ENCODE peak calls at places on chromosome X, in nine cellular contexts. One of them, this sample, is unnamed.
A peak's percentile ranks its signal among the peaks of the same experiment; 100 is the strongest.

GRCh38 chrX:8647176-8647575 is 84.8 kb downstream of the ANOS1 start:
- DNase-seq in endodermal cell: no peak
- DNase-seq in body of pancreas: no peak
- DNase-seq in right cardiac atrium: no peak
- DNase-seq in endothelial cell of umbilical vein: no peak
- DNase-seq in lower lobe of right lung: no peak
- DNase-seq in pancreas: no peak
- DNase-seq in GM23248: no peak
- DNase-seq in lower leg skin: no peak
- DNase-seq in this sample: no peak

GRCh38 chrX:109716431-109717028 is 16.5 kb downstream of the ACSL4 start:
- DNase-seq in endodermal cell: no peak
- DNase-seq in body of pancreas: no peak
- DNase-seq in right cardiac atrium: no peak
- DNase-seq in endothelial cell of umbilical vein: peak; percentile 33
- DNase-seq in lower lobe of right lung: no peak
- DNase-seq in pancreas: no peak
- DNase-seq in GM23248: peak; percentile 16
- DNase-seq in lower leg skin: no peak
- DNase-seq in this sample: no peak

GRCh38 chrX:115344885-115345653 is 55.6 kb downstream of the LUZP4 start:
- DNase-seq in endodermal cell: peak; percentile 83
- DNase-seq in body of pancreas: peak; percentile 75
- DNase-seq in right cardiac atrium: peak; percentile 87
- DNase-seq in endothelial cell of umbilical vein: peak; percentile 94
- DNase-seq in lower lobe of right lung: peak; percentile 81
- DNase-seq in pancreas: peak; percentile 65
- DNase-seq in GM23248: peak; percentile 93
- DNase-seq in lower leg skin: peak; percentile 82
- DNase-seq in this sample: peak; percentile 43

GRCh38 chrX:131316260-131316659 is 27.2 kb upstream of the IGSF1 start:
- DNase-seq in endodermal cell: no peak
- DNase-seq in body of pancreas: no peak
- DNase-seq in right cardiac atrium: no peak
- DNase-seq in endothelial cell of umbilical vein: no peak
- DNase-seq in lower lobe of right lung: no peak
- DNase-seq in pancreas: no peak
- DNase-seq in GM23248: no peak
- DNase-seq in lower leg skin: no peak
- DNase-seq in this sample: no peak

GRCh38 chrX:538311-538710 is 92.3 kb upstream of the SHOX start:
- DNase-seq in endodermal cell: peak; percentile 10
- DNase-seq in body of pancreas: no peak
- DNase-seq in right cardiac atrium: no peak
- DNase-seq in endothelial cell of umbilical vein: no peak
- DNase-seq in lower lobe of right lung: no peak
- DNase-seq in pancreas: no peak
- DNase-seq in GM23248: no peak
- DNase-seq in lower leg skin: no peak
- DNase-seq in this sample: no peak

GRCh38 chrX:41043950-41044349 is 41.3 kb upstream of the USP9X start:
- DNase-seq in endodermal cell: no peak
- DNase-seq in body of pancreas: no peak
- DNase-seq in right cardiac atrium: no peak
- DNase-seq in endothelial cell of umbilical vein: peak; percentile 37
- DNase-seq in lower lobe of right lung: no peak
- DNase-seq in pancreas: no peak
- DNase-seq in GM23248: peak; percentile 76
- DNase-seq in lower leg skin: no peak
- DNase-seq in this sample: no peak

GRCh38 chrX:83508006-83508405 is at the start of gene POU3F4:
- DNase-seq in endodermal cell: peak; percentile 92
- DNase-seq in body of pancreas: peak; percentile 52
- DNase-seq in right cardiac atrium: peak; percentile 17
- DNase-seq in endothelial cell of umbilical vein: no peak
- DNase-seq in lower lobe of right lung: no peak
- DNase-seq in pancreas: peak; percentile 14
- DNase-seq in GM23248: peak; percentile 4
- DNase-seq in lower leg skin: no peak
- DNase-seq in this sample: no peak

GRCh38 chrX:34656467-34656841 is 631 bp downstream of the TMEM47 start:
- DNase-seq in endodermal cell: peak; percentile 71
- DNase-seq in body of pancreas: no peak
- DNase-seq in right cardiac atrium: peak; percentile 23
- DNase-seq in endothelial cell of umbilical vein: peak; percentile 7
- DNase-seq in lower lobe of right lung: no peak
- DNase-seq in pancreas: no peak
- DNase-seq in GM23248: peak; percentile 39
- DNase-seq in lower leg skin: no peak
- DNase-seq in this sample: peak; percentile 2

GRCh38 chrX:7107968-7108480 is 39.5 kb upstream of the STS start:
- DNase-seq in endodermal cell: no peak
- DNase-seq in body of pancreas: no peak
- DNase-seq in right cardiac atrium: no peak
- DNase-seq in endothelial cell of umbilical vein: no peak
- DNase-seq in lower lobe of right lung: no peak
- DNase-seq in pancreas: no peak
- DNase-seq in GM23248: no peak
- DNase-seq in lower leg skin: no peak
- DNase-seq in this sample: no peak

GRCh38 chrX:20567108-20567507 is 300.4 kb upstream of the RPS6KA3 start:
- DNase-seq in endodermal cell: no peak
- DNase-seq in body of pancreas: no peak
- DNase-seq in right cardiac atrium: no peak
- DNase-seq in endothelial cell of umbilical vein: no peak
- DNase-seq in lower lobe of right lung: no peak
- DNase-seq in pancreas: no peak
- DNase-seq in GM23248: no peak
- DNase-seq in lower leg skin: no peak
- DNase-seq in this sample: no peak

GRCh38 chrX:33205321-33205720 is 6.0 kb downstream of the DMD start:
- DNase-seq in endodermal cell: no peak
- DNase-seq in body of pancreas: no peak
- DNase-seq in right cardiac atrium: no peak
- DNase-seq in endothelial cell of umbilical vein: no peak
- DNase-seq in lower lobe of right lung: no peak
- DNase-seq in pancreas: no peak
- DNase-seq in GM23248: no peak
- DNase-seq in lower leg skin: no peak
- DNase-seq in this sample: no peak

GRCh38 chrX:118978451-118978850 is 4.0 kb downstream of the LONRF3 start:
- DNase-seq in endodermal cell: no peak
- DNase-seq in body of pancreas: no peak
- DNase-seq in right cardiac atrium: no peak
- DNase-seq in endothelial cell of umbilical vein: no peak
- DNase-seq in lower lobe of right lung: no peak
- DNase-seq in pancreas: no peak
- DNase-seq in GM23248: peak; percentile 20
- DNase-seq in lower leg skin: no peak
- DNase-seq in this sample: no peak

GRCh38 chrX:47571896-47572295 is 10.3 kb upstream of the TIMP1 start:
- DNase-seq in endodermal cell: no peak
- DNase-seq in body of pancreas: no peak
- DNase-seq in right cardiac atrium: no peak
- DNase-seq in endothelial cell of umbilical vein: no peak
- DNase-seq in lower lobe of right lung: no peak
- DNase-seq in pancreas: no peak
- DNase-seq in GM23248: no peak
- DNase-seq in lower leg skin: no peak
- DNase-seq in this sample: no peak

GRCh38 chrX:10189317-10190268 is 32.8 kb downstream of the CLCN4 start:
- DNase-seq in endodermal cell: peak; percentile 93
- DNase-seq in body of pancreas: peak; percentile 82
- DNase-seq in right cardiac atrium: peak; percentile 70
- DNase-seq in endothelial cell of umbilical vein: peak; percentile 67
- DNase-seq in lower lobe of right lung: peak; percentile 59
- DNase-seq in pancreas: peak; percentile 45
- DNase-seq in GM23248: peak; percentile 58
- DNase-seq in lower leg skin: peak; percentile 62
- DNase-seq in this sample: peak; percentile 34

DNA sequence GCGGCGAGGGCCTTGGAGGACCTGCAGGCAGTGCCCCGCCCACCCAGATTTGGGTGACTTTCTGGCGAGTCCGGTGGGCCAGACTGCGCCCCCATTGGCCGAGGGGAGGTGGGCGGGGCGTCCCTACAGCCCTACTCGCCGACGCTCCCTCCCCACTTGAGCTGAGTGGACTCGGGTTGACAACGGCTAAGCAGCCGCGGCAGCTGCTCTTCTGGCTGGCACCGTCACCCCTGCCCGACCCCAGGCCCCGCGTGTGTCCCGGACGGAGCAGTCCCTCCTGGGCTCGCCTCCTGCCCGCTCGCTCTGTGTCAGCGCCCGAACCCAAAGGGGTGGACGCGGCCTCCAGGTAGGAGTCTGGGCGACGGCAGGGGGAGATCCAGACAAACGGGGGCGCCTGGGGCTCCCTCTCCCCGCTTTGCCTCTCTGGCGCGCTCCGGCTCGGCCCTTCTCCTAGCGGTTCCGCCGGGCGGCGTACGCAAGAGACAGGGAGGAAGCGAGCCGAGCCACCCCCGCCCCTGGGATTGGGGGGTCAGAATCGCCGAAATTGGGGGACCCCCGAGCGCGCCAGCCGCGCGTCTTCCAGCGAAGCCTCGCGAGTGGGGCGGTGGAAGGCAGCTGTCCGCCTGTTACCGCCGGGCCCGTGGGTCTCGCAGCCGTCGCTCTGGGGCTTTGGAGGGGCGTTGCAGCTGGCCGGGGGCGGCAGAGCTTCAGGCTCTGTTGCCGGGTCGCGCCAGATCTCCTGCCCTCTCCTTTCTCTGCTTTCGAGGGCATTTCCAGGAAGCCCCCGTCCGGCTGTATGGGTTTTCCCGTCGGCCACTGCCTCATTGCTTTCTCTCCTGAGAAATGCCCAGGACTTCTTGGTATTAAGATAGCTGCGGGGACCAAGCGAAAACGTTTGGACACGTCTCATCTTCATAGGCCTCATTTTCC is 46.3 kb downstream of the STARD8 start:
- DNase-seq in endodermal cell: peak; percentile 93
- DNase-seq in body of pancreas: peak; percentile 87
- DNase-seq in right cardiac atrium: peak; percentile 90
- DNase-seq in endothelial cell of umbilical vein: peak; percentile 75
- DNase-seq in lower lobe of right lung: peak; percentile 85
- DNase-seq in pancreas: peak; percentile 68
- DNase-seq in GM23248: peak; percentile 73
- DNase-seq in lower leg skin: peak; percentile 49
- DNase-seq in this sample: peak; percentile 48
- H3K4me3 ChIP-seq in endodermal cell: peak overlapping the region; percentile 60
- H3K4me3 ChIP-seq in body of pancreas: peak overlapping the region; percentile 26
- H3K4me3 ChIP-seq in right cardiac atrium: peak overlapping the region; percentile 70
- H3K4me3 ChIP-seq in endothelial cell of umbilical vein: peak overlapping the region; percentile 72
- H3K4me3 ChIP-seq in lower lobe of right lung: peak overlapping the region; percentile 63
- H3K4me3 ChIP-seq in pancreas: peak overlapping the region; percentile 57
- H3K4me3 ChIP-seq in GM23248: peak overlapping the region; percentile 73
- H3K4me3 ChIP-seq in lower leg skin: peak overlapping the region; percentile 23
- H3K4me3 ChIP-seq in this sample: peak overlapping the region; percentile 65

DNA sequence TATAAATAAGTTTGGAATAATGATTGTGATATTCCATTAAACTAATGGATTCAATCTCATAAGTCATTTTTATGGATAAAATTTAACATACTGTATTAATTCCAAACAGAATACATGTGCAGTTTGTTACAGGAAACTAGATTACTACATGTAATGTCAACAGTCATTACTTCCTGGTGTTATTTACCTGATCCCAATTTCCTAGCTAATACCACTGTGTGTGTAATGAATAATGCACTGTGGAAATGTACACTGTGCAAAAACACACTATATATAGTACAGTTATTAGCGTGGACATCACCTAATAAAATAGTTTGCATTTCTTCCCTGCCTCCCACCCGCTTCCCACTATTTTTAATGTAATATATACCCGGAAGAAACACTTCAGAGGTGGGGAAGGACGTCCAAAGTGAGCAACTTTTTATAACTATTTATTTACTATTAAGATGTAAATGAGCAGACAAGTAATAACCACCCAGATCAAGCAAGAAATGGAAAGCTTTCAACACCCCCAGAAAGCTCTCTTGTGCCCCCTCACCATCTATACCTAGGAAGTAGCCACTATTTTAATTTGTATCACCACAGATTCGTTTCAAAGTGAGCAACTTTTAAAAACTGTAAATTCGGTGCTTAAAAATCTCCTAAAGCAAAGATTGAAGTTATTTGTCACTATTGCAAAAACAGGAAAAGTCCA is 219.1 kb downstream of the THOC2 start:
- DNase-seq in endodermal cell: no peak
- DNase-seq in body of pancreas: no peak
- DNase-seq in right cardiac atrium: no peak
- DNase-seq in endothelial cell of umbilical vein: no peak
- DNase-seq in lower lobe of right lung: no peak
- DNase-seq in pancreas: no peak
- DNase-seq in GM23248: no peak
- DNase-seq in lower leg skin: no peak
- DNase-seq in this sample: no peak
- H3K4me3 ChIP-seq in endodermal cell: no peak overlapping the region
- H3K4me3 ChIP-seq in body of pancreas: no peak overlapping the region
- H3K4me3 ChIP-seq in right cardiac atrium: no peak overlapping the region
- H3K4me3 ChIP-seq in endothelial cell of umbilical vein: no peak overlapping the region
- H3K4me3 ChIP-seq in lower lobe of right lung: no peak overlapping the region
- H3K4me3 ChIP-seq in pancreas: peak overlapping the region; percentile 36
- H3K4me3 ChIP-seq in GM23248: no peak overlapping the region
- H3K4me3 ChIP-seq in lower leg skin: no peak overlapping the region
- H3K4me3 ChIP-seq in this sample: no peak overlapping the region

DNA sequence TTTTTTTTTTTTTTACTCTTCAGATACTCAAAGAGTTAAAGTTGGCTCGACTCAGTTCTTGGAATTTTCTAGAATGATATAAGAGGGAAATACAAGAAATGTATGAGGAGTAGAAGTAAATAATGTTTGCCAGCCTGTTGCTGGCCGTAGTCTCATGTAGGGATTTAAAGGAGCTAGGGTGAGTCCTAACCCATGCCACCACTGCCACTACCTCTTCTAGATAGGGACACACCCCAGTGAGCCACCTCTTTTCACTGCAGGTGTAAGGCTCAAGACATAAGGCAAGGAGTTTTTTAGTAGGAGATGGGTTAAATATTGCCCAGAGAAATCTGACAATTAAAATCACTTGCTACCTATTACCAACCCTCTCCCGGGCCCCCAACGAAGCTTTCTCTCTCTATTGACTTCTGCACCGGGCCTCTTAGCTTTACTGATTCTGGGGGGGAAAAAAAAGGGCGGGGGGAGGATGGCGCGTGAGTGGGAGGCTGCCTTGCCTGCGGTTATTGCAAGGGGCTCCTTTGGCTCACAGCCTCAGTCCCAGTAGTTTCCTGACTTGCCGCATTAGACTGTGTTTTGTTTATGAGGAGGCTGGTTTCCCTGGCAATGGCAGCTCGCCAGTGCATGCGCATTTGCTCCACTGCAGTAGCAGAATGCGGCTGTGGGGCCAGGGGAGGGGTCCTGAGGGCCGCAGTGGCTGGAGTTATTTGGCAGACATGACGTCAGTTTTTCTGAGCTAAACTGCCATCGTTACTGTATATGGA is 3.0 kb downstream of the LINC00632 start:
- DNase-seq in endodermal cell: peak; percentile 84
- DNase-seq in body of pancreas: peak; percentile 63
- DNase-seq in right cardiac atrium: peak; percentile 73
- DNase-seq in endothelial cell of umbilical vein: no peak
- DNase-seq in lower lobe of right lung: peak; percentile 68
- DNase-seq in pancreas: peak; percentile 31
- DNase-seq in GM23248: peak; percentile 50
- DNase-seq in lower leg skin: peak; percentile 18
- DNase-seq in this sample: no peak
- H3K4me3 ChIP-seq in endodermal cell: no peak overlapping the region
- H3K4me3 ChIP-seq in body of pancreas: no peak overlapping the region
- H3K4me3 ChIP-seq in right cardiac atrium: peak overlapping the region; percentile 55
- H3K4me3 ChIP-seq in endothelial cell of umbilical vein: no peak overlapping the region
- H3K4me3 ChIP-seq in lower lobe of right lung: peak overlapping the region; percentile 31
- H3K4me3 ChIP-seq in pancreas: no peak overlapping the region
- H3K4me3 ChIP-seq in GM23248: peak overlapping the region; percentile 47
- H3K4me3 ChIP-seq in lower leg skin: no peak overlapping the region
- H3K4me3 ChIP-seq in this sample: peak overlapping the region; percentile 19

GRCh38 chrX:107723501-107723900 is 52.1 kb downstream of the TSC22D3 start:
- DNase-seq in endodermal cell: no peak
- DNase-seq in body of pancreas: no peak
- DNase-seq in right cardiac atrium: no peak
- DNase-seq in endothelial cell of umbilical vein: no peak
- DNase-seq in lower lobe of right lung: no peak
- DNase-seq in pancreas: no peak
- DNase-seq in GM23248: no peak
- DNase-seq in lower leg skin: no peak
- DNase-seq in this sample: no peak
- H3K4me3 ChIP-seq in endodermal cell: no peak overlapping the region
- H3K4me3 ChIP-seq in body of pancreas: no peak overlapping the region
- H3K4me3 ChIP-seq in right cardiac atrium: no peak overlapping the region
- H3K4me3 ChIP-seq in endothelial cell of umbilical vein: no peak overlapping the region
- H3K4me3 ChIP-seq in lower lobe of right lung: no peak overlapping the region
- H3K4me3 ChIP-seq in pancreas: no peak overlapping the region
- H3K4me3 ChIP-seq in GM23248: no peak overlapping the region
- H3K4me3 ChIP-seq in lower leg skin: no peak overlapping the region
- H3K4me3 ChIP-seq in this sample: no peak overlapping the region